ENCODE peak calls at places on chromosome 20, in six cellular contexts. C is sigmoid colon, L is tibial nerve, T is ovary, A is stomach, R is K562. J is an unnamed sample.

GRCh38 chr20:47785900-47786762 is 850 bp upstream of the SULF2 start:
- DNase-seq in T (peak; percentile 86), R (peak; percentile 45), C (peak; percentile 87), A (peak; percentile 53), L (peak; percentile 33), J (peak; percentile 93)

GRCh38 chr20:20395856-20396600 is 28.1 kb downstream of the INSM1 start:
- DNase-seq in T (no peak), C (no peak), A (no peak), R (no peak), L (no peak), J (no peak)

GRCh38 chr20:47063407-47063806 is 168.8 kb downstream of the EYA2 start:
- DNase-seq in R (no peak), C (no peak), A (peak; percentile 94), T (no peak), L (no peak), J (no peak)

GRCh38 chr20:19817017-19817416 is 59.0 kb downstream of the RIN2 start:
- DNase-seq in C (peak; percentile 55), R (no peak), L (no peak), A (no peak), T (no peak), J (no peak)

GRCh38 chr20:62473717-62474584 is 1.8 kb downstream of the GATA5 start:
- DNase-seq in R (no peak), T (no peak), L (no peak), C (no peak), A (no peak), J (no peak)

GRCh38 chr20:57505991-57506390 is 18.9 kb downstream of the CTCFL start:
- DNase-seq in C (no peak), T (no peak), R (no peak), L (no peak), A (no peak), J (no peak)

GRCh38 chr20:24106801-24107158 is 118.2 kb upstream of the GGTLC1 start:
- DNase-seq in A (no peak), L (no peak), R (no peak), C (no peak), T (no peak), J (no peak)

GRCh38 chr20:47677314-47678129 is 107.8 kb downstream of the SULF2 start:
- DNase-seq in R (peak; percentile 82), A (peak; percentile 64), T (peak; percentile 68), L (no peak), C (no peak), J (no peak)

GRCh38 chr20:20731000-20731944 is 18.8 kb upstream of the RALGAPA2 start:
- DNase-seq in T (no peak), C (no peak), R (no peak), A (no peak), L (no peak), J (peak; percentile 57)

GRCh38 chr20:46119028-46119546 is 973 bp downstream of the CD40 start:
- DNase-seq in R (peak; percentile 39), C (no peak), T (no peak), A (peak; percentile 23), L (no peak), J (no peak)

GRCh38 chr20:4167261-4168004 is 152.1 kb upstream of the RNF24 start:
- DNase-seq in C (no peak), A (no peak), L (peak; percentile 43), R (no peak), T (no peak), J (no peak)

GRCh38 chr20:671252-672030 is 4.2 kb downstream of the SCRT2 start:
- DNase-seq in A (no peak), L (no peak), R (peak; percentile 79), T (no peak), C (no peak), J (no peak)

GRCh38 chr20:47267621-47268020 is 88.9 kb downstream of the ZMYND8 start:
- DNase-seq in T (no peak), L (no peak), C (no peak), R (no peak), A (no peak), J (no peak)

GRCh38 chr20:9408422-9409300 is 105.7 kb upstream of the LAMP5 start:
- DNase-seq in A (no peak), C (no peak), T (no peak), L (no peak), R (no peak), J (no peak)

GRCh38 chr20:4550740-4551139 is 171.0 kb upstream of the PRND start:
- DNase-seq in C (no peak), L (no peak), T (no peak), R (no peak), A (no peak), J (no peak)

GRCh38 chr20:21183722-21184121 is 57.8 kb downstream of the KIZ start:
- DNase-seq in T (no peak), C (no peak), A (no peak), L (no peak), R (no peak), J (no peak)

GRCh38 chr20:53935353-53936084 is 134.9 kb downstream of the BCAS1 start:
- DNase-seq in R (peak; percentile 32), C (no peak), L (no peak), A (no peak), T (no peak), J (no peak)

GRCh38 chr20:54061106-54061881 is 9.1 kb downstream of the BCAS1 start:
- DNase-seq in A (no peak), C (no peak), R (no peak), L (no peak), T (no peak), J (no peak)

GRCh38 chr20:23092409-23092756 is 6.3 kb upstream of the CD93 start:
- DNase-seq in A (no peak), T (no peak), L (no peak), R (peak; percentile 37), C (no peak), J (no peak)

GRCh38 chr20:41654292-41654691 is 36.1 kb upstream of the CHD6 start:
- DNase-seq in R (no peak), L (no peak), T (no peak), A (peak; percentile 69), C (no peak), J (no peak)
- TF ChIP-seq EP300 in R (no peak), L (no peak), T (no peak), A (no peak), C (no peak), J (no peak)

GRCh38 chr20:44153636-44154043 is 33.3 kb downstream of the JPH2 start:
- DNase-seq in A (no peak), R (no peak), T (no peak), L (no peak), C (peak; percentile 50), J (no peak)

GRCh38 chr20:44157061-44157460 is 29.9 kb downstream of the JPH2 start:
- DNase-seq in C (peak; percentile 46), R (no peak), A (no peak), T (no peak), L (no peak), J (no peak)

GRCh38 chr20:44154521-44155001 is 32.4 kb downstream of the JPH2 start:
- DNase-seq in A (no peak), L (no peak), C (peak; percentile 72), T (no peak), R (no peak), J (no peak)

GRCh38 chr20:44151621-44152416 is 35.2 kb downstream of the JPH2 start:
- DNase-seq in A (no peak), T (no peak), R (no peak), C (peak; percentile 59), L (no peak), J (no peak)
- TF ChIP-seq POLR2A in A (no peak), T (no peak), R (no peak), C (no peak), L (no peak), J (no peak)

DNA sequence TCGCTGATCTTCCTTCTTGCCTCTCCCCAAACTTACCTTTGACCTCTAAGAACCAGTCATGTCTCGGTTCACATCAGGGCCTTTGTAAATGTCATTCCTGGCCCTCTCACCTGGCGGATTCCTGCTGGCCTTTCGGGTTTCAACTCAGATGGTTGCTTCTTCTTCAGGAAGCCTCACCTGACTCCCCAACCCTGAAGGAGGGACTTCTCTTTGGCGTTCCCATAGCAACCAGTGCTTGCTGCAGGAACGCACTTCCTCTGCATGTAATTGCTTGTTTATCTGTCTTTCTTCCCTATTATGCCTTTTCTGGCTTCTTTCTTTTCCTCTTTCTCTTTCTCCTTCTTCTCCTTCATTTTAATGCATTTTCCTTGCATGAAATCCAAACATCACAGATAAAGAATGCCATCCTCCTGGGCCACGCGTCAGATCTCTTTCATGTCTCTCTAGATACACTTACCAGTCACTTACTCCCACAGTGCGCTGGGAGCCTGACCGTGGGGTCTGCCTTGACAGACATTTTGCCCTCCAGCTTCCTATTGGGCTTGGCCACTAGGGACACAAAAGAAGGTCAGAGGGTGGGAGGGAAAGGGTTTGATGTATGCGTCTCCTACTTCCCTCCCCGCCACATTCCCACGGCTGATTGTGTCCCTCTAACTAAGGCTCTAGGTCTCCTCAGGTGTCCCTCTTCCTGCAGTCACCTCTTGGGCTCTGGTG is 295.7 kb upstream of the TSHZ2 start:
- DNase-seq in A (no peak), L (no peak), C (no peak), R (no peak), T (no peak), J (peak; percentile 26)
- TF ChIP-seq EP300 in A (no peak), L (no peak), C (no peak), R (no peak), T (no peak), J (no peak)

GRCh38 chr20:63735859-63736718 is at the start of gene LIME1:
- DNase-seq in L (no peak), A (peak; percentile 71), T (no peak), C (peak; percentile 67), R (peak; percentile 12), J (no peak)
- TF ChIP-seq POLR2A in L (no peak), A (no peak), T (no peak), C (no peak), R (no peak), J (no peak)

GRCh38 chr20:16729565-16730460 is at the start of gene SNRPB2:
- DNase-seq in R (peak; percentile 80), T (peak; percentile 94), A (peak; percentile 94), L (peak; percentile 83), C (peak; percentile 96), J (peak; percentile 96)
- TF ChIP-seq EP300 in R (no peak), T (no peak), A (no peak), L (peak; percentile 93), C (no peak), J (no peak)

GRCh38 chr20:41617059-41617921 is 887 bp downstream of the CHD6 start:
- DNase-seq in A (no peak), L (no peak), T (peak; percentile 67), R (no peak), C (peak; percentile 66), J (no peak)

GRCh38 chr20:41616228-41616627 is 1.9 kb downstream of the CHD6 start:
- DNase-seq in R (no peak), C (no peak), L (no peak), A (no peak), T (no peak), J (no peak)

GRCh38 chr20:41619360-41620115 is 1.4 kb upstream of the CHD6 start:
- DNase-seq in R (no peak), T (no peak), C (no peak), A (no peak), L (no peak), J (no peak)

GRCh38 chr20:41618807-41619294 is 674 bp upstream of the CHD6 start:
- DNase-seq in L (no peak), A (peak; percentile 40), R (no peak), C (no peak), T (no peak), J (no peak)

GRCh38 chr20:41617931-41618806 is at the start of gene CHD6:
- DNase-seq in L (peak; percentile 97), T (peak; percentile 100), R (peak; percentile 97), C (peak; percentile 100), A (peak; percentile 100), J (peak; percentile 100)
- TF ChIP-seq POLR2A in L (peak; percentile 43), T (no peak), R (peak; percentile 71), C (no peak), A (no peak), J (no peak)

J was measured in esophagus muscularis mucosa.